ENCODE peak calls at places on chromosomes 12 and 14, in six cellular contexts. One of them, this sample, is unnamed.

GRCh38 chr14:35332517-35333346 is 40.5 kb downstream of the PSMA6 start:
- DNase-seq in NCI-H460: no peak
- DNase-seq in IMR-90: no peak
- DNase-seq in stimulated activated naive B cell treated with anti-CD40 and anti-IgM and Interleukin-4, amounts not matched to agents 10 μg/mL and 1 μg/mL and 100 μg/mL, for 72 hours: no peak
- DNase-seq in CD4-positive, alpha-beta memory T cell: no peak
- DNase-seq in NCI-H2081: no peak
- DNase-seq in this sample: peak; percentile 18

GRCh38 chr12:62925680-62926079 is 9.3 kb downstream of the PPM1H start:
- DNase-seq in NCI-H460: no peak
- DNase-seq in IMR-90: no peak
- DNase-seq in stimulated activated naive B cell treated with anti-CD40 and anti-IgM and Interleukin-4, amounts not matched to agents 10 μg/mL and 1 μg/mL and 100 μg/mL, for 72 hours: no peak
- DNase-seq in CD4-positive, alpha-beta memory T cell: no peak
- DNase-seq in NCI-H2081: no peak
- DNase-seq in this sample: no peak

GRCh38 chr14:96090441-96091148 is 51.4 kb downstream of the C14orf132 start:
- DNase-seq in NCI-H460: no peak
- DNase-seq in IMR-90: peak; percentile 65
- DNase-seq in stimulated activated naive B cell treated with anti-CD40 and anti-IgM and Interleukin-4, amounts not matched to agents 10 μg/mL and 1 μg/mL and 100 μg/mL, for 72 hours: no peak
- DNase-seq in CD4-positive, alpha-beta memory T cell: no peak
- DNase-seq in NCI-H2081: peak; percentile 55
- DNase-seq in this sample: no peak

GRCh38 chr12:75944097-75944904 is 87.3 kb downstream of the PHLDA1 start:
- DNase-seq in NCI-H460: peak; percentile 63
- DNase-seq in IMR-90: peak; percentile 95
- DNase-seq in stimulated activated naive B cell treated with anti-CD40 and anti-IgM and Interleukin-4, amounts not matched to agents 10 μg/mL and 1 μg/mL and 100 μg/mL, for 72 hours: peak; percentile 27
- DNase-seq in CD4-positive, alpha-beta memory T cell: no peak
- DNase-seq in NCI-H2081: no peak
- DNase-seq in this sample: peak; percentile 33

GRCh38 chr14:102034301-102034700 is 52.5 kb downstream of the HSP90AA1 start:
- DNase-seq in NCI-H460: no peak
- DNase-seq in IMR-90: no peak
- DNase-seq in stimulated activated naive B cell treated with anti-CD40 and anti-IgM and Interleukin-4, amounts not matched to agents 10 μg/mL and 1 μg/mL and 100 μg/mL, for 72 hours: no peak
- DNase-seq in CD4-positive, alpha-beta memory T cell: no peak
- DNase-seq in NCI-H2081: no peak
- DNase-seq in this sample: no peak

GRCh38 chr12:120884644-120885043 is 19.5 kb downstream of the SPPL3 start:
- DNase-seq in NCI-H460: no peak
- DNase-seq in IMR-90: no peak
- DNase-seq in stimulated activated naive B cell treated with anti-CD40 and anti-IgM and Interleukin-4, amounts not matched to agents 10 μg/mL and 1 μg/mL and 100 μg/mL, for 72 hours: no peak
- DNase-seq in CD4-positive, alpha-beta memory T cell: no peak
- DNase-seq in NCI-H2081: no peak
- DNase-seq in this sample: no peak

GRCh38 chr12:58765653-58766554 is 154.4 kb downstream of the LRIG3 start:
- DNase-seq in NCI-H460: no peak
- DNase-seq in IMR-90: peak; percentile 59
- DNase-seq in stimulated activated naive B cell treated with anti-CD40 and anti-IgM and Interleukin-4, amounts not matched to agents 10 μg/mL and 1 μg/mL and 100 μg/mL, for 72 hours: no peak
- DNase-seq in CD4-positive, alpha-beta memory T cell: no peak
- DNase-seq in NCI-H2081: peak; percentile 39
- DNase-seq in this sample: no peak

GRCh38 chr12:89349814-89350213 is 2.5 kb downstream of the DUSP6 start:
- DNase-seq in NCI-H460: no peak
- DNase-seq in IMR-90: peak; percentile 81
- DNase-seq in stimulated activated naive B cell treated with anti-CD40 and anti-IgM and Interleukin-4, amounts not matched to agents 10 μg/mL and 1 μg/mL and 100 μg/mL, for 72 hours: no peak
- DNase-seq in CD4-positive, alpha-beta memory T cell: no peak
- DNase-seq in NCI-H2081: peak; percentile 25
- DNase-seq in this sample: no peak

GRCh38 chr12:49903700-49904423 is at the start of gene FAIM2:
- DNase-seq in NCI-H460: no peak
- DNase-seq in IMR-90: peak; percentile 82
- DNase-seq in stimulated activated naive B cell treated with anti-CD40 and anti-IgM and Interleukin-4, amounts not matched to agents 10 μg/mL and 1 μg/mL and 100 μg/mL, for 72 hours: peak; percentile 20
- DNase-seq in CD4-positive, alpha-beta memory T cell: no peak
- DNase-seq in NCI-H2081: no peak
- DNase-seq in this sample: peak; percentile 35

GRCh38 chr12:125145196-125145595 is 80.0 kb downstream of the AACS start:
- DNase-seq in NCI-H460: no peak
- DNase-seq in IMR-90: no peak
- DNase-seq in stimulated activated naive B cell treated with anti-CD40 and anti-IgM and Interleukin-4, amounts not matched to agents 10 μg/mL and 1 μg/mL and 100 μg/mL, for 72 hours: no peak
- DNase-seq in CD4-positive, alpha-beta memory T cell: no peak
- DNase-seq in NCI-H2081: no peak
- DNase-seq in this sample: no peak

GRCh38 chr12:2212971-2213869 is 160.4 kb downstream of the CACNA1C start:
- DNase-seq in NCI-H460: no peak
- DNase-seq in IMR-90: no peak
- DNase-seq in stimulated activated naive B cell treated with anti-CD40 and anti-IgM and Interleukin-4, amounts not matched to agents 10 μg/mL and 1 μg/mL and 100 μg/mL, for 72 hours: no peak
- DNase-seq in CD4-positive, alpha-beta memory T cell: no peak
- DNase-seq in NCI-H2081: no peak
- DNase-seq in this sample: no peak

GRCh38 chr12:127550271-127550670 is 716.7 kb upstream of the TMEM132C start:
- DNase-seq in NCI-H460: no peak
- DNase-seq in IMR-90: peak; percentile 55
- DNase-seq in stimulated activated naive B cell treated with anti-CD40 and anti-IgM and Interleukin-4, amounts not matched to agents 10 μg/mL and 1 μg/mL and 100 μg/mL, for 72 hours: no peak
- DNase-seq in CD4-positive, alpha-beta memory T cell: no peak
- DNase-seq in NCI-H2081: no peak
- DNase-seq in this sample: no peak

GRCh38 chr14:101001311-101002069 is 98.0 kb upstream of the RTL1 start:
- DNase-seq in NCI-H460: no peak
- DNase-seq in IMR-90: peak; percentile 89
- DNase-seq in stimulated activated naive B cell treated with anti-CD40 and anti-IgM and Interleukin-4, amounts not matched to agents 10 μg/mL and 1 μg/mL and 100 μg/mL, for 72 hours: no peak
- DNase-seq in CD4-positive, alpha-beta memory T cell: no peak
- DNase-seq in NCI-H2081: no peak
- DNase-seq in this sample: no peak

GRCh38 chr12:71958993-71959588 is 20.4 kb downstream of the TPH2 start:
- DNase-seq in NCI-H460: no peak
- DNase-seq in IMR-90: peak; percentile 79
- DNase-seq in stimulated activated naive B cell treated with anti-CD40 and anti-IgM and Interleukin-4, amounts not matched to agents 10 μg/mL and 1 μg/mL and 100 μg/mL, for 72 hours: no peak
- DNase-seq in CD4-positive, alpha-beta memory T cell: no peak
- DNase-seq in NCI-H2081: no peak
- DNase-seq in this sample: no peak

GRCh38 chr14:69828372-69828771 is 31.3 kb upstream of the SLC10A1 start:
- DNase-seq in NCI-H460: no peak
- DNase-seq in IMR-90: no peak
- DNase-seq in stimulated activated naive B cell treated with anti-CD40 and anti-IgM and Interleukin-4, amounts not matched to agents 10 μg/mL and 1 μg/mL and 100 μg/mL, for 72 hours: no peak
- DNase-seq in CD4-positive, alpha-beta memory T cell: no peak
- DNase-seq in NCI-H2081: no peak
- DNase-seq in this sample: no peak

GRCh38 chr12:109875572-109876131 is 4.7 kb downstream of the GLTP start:
- DNase-seq in NCI-H460: no peak
- DNase-seq in IMR-90: no peak
- DNase-seq in stimulated activated naive B cell treated with anti-CD40 and anti-IgM and Interleukin-4, amounts not matched to agents 10 μg/mL and 1 μg/mL and 100 μg/mL, for 72 hours: no peak
- DNase-seq in CD4-positive, alpha-beta memory T cell: no peak
- DNase-seq in NCI-H2081: no peak
- DNase-seq in this sample: no peak

GRCh38 chr12:98644433-98644711 is 216 bp downstream of the IKBIP start:
- DNase-seq in NCI-H460: no peak
- DNase-seq in IMR-90: no peak
- DNase-seq in stimulated activated naive B cell treated with anti-CD40 and anti-IgM and Interleukin-4, amounts not matched to agents 10 μg/mL and 1 μg/mL and 100 μg/mL, for 72 hours: no peak
- DNase-seq in CD4-positive, alpha-beta memory T cell: no peak
- DNase-seq in NCI-H2081: no peak
- DNase-seq in this sample: no peak

GRCh38 chr14:58730793-58731464 is 93.2 kb downstream of the DACT1 start:
- DNase-seq in NCI-H460: no peak
- DNase-seq in IMR-90: no peak
- DNase-seq in stimulated activated naive B cell treated with anti-CD40 and anti-IgM and Interleukin-4, amounts not matched to agents 10 μg/mL and 1 μg/mL and 100 μg/mL, for 72 hours: no peak
- DNase-seq in CD4-positive, alpha-beta memory T cell: no peak
- DNase-seq in NCI-H2081: no peak
- DNase-seq in this sample: no peak

GRCh38 chr12:117911347-117911746 is 57.4 kb downstream of the KSR2 start:
- DNase-seq in NCI-H460: no peak
- DNase-seq in IMR-90: no peak
- DNase-seq in stimulated activated naive B cell treated with anti-CD40 and anti-IgM and Interleukin-4, amounts not matched to agents 10 μg/mL and 1 μg/mL and 100 μg/mL, for 72 hours: no peak
- DNase-seq in CD4-positive, alpha-beta memory T cell: no peak
- DNase-seq in NCI-H2081: no peak
- DNase-seq in this sample: no peak

GRCh38 chr14:50670196-50670875 is 2.2 kb upstream of the SAV1 start:
- DNase-seq in NCI-H460: no peak
- DNase-seq in IMR-90: peak; percentile 49
- DNase-seq in stimulated activated naive B cell treated with anti-CD40 and anti-IgM and Interleukin-4, amounts not matched to agents 10 μg/mL and 1 μg/mL and 100 μg/mL, for 72 hours: no peak
- DNase-seq in CD4-positive, alpha-beta memory T cell: no peak
- DNase-seq in NCI-H2081: no peak
- DNase-seq in this sample: no peak

GRCh38 chr12:57491393-57492280 is 3.8 kb downstream of the MARS1 start:
- DNase-seq in NCI-H460: no peak
- DNase-seq in IMR-90: no peak
- DNase-seq in stimulated activated naive B cell treated with anti-CD40 and anti-IgM and Interleukin-4, amounts not matched to agents 10 μg/mL and 1 μg/mL and 100 μg/mL, for 72 hours: no peak
- DNase-seq in CD4-positive, alpha-beta memory T cell: no peak
- DNase-seq in NCI-H2081: no peak
- DNase-seq in this sample: no peak

GRCh38 chr14:103483600-103483999 is 39.0 kb downstream of the CKB start:
- DNase-seq in NCI-H460: no peak
- DNase-seq in IMR-90: peak; percentile 98
- DNase-seq in stimulated activated naive B cell treated with anti-CD40 and anti-IgM and Interleukin-4, amounts not matched to agents 10 μg/mL and 1 μg/mL and 100 μg/mL, for 72 hours: no peak
- DNase-seq in CD4-positive, alpha-beta memory T cell: no peak
- DNase-seq in NCI-H2081: peak; percentile 9
- DNase-seq in this sample: no peak

GRCh38 chr12:3207858-3208257 is 130.7 kb downstream of the TSPAN9 start:
- DNase-seq in NCI-H460: no peak
- DNase-seq in IMR-90: no peak
- DNase-seq in stimulated activated naive B cell treated with anti-CD40 and anti-IgM and Interleukin-4, amounts not matched to agents 10 μg/mL and 1 μg/mL and 100 μg/mL, for 72 hours: no peak
- DNase-seq in CD4-positive, alpha-beta memory T cell: no peak
- DNase-seq in NCI-H2081: no peak
- DNase-seq in this sample: no peak

GRCh38 chr12:122402264-122402663 is 20.2 kb downstream of the CLIP1 start:
- DNase-seq in NCI-H460: no peak
- DNase-seq in IMR-90: no peak
- DNase-seq in stimulated activated naive B cell treated with anti-CD40 and anti-IgM and Interleukin-4, amounts not matched to agents 10 μg/mL and 1 μg/mL and 100 μg/mL, for 72 hours: no peak
- DNase-seq in CD4-positive, alpha-beta memory T cell: no peak
- DNase-seq in NCI-H2081: no peak
- DNase-seq in this sample: no peak

GRCh38 chr12:42705863-42706262 is 116.3 kb upstream of the PRICKLE1 start:
- DNase-seq in NCI-H460: no peak
- DNase-seq in IMR-90: peak; percentile 95
- DNase-seq in stimulated activated naive B cell treated with anti-CD40 and anti-IgM and Interleukin-4, amounts not matched to agents 10 μg/mL and 1 μg/mL and 100 μg/mL, for 72 hours: no peak
- DNase-seq in CD4-positive, alpha-beta memory T cell: no peak
- DNase-seq in NCI-H2081: no peak
- DNase-seq in this sample: no peak

GRCh38 chr12:78793982-78794381 is 70.6 kb upstream of the SYT1 start:
- DNase-seq in NCI-H460: no peak
- DNase-seq in IMR-90: no peak
- DNase-seq in stimulated activated naive B cell treated with anti-CD40 and anti-IgM and Interleukin-4, amounts not matched to agents 10 μg/mL and 1 μg/mL and 100 μg/mL, for 72 hours: no peak
- DNase-seq in CD4-positive, alpha-beta memory T cell: no peak
- DNase-seq in NCI-H2081: no peak
- DNase-seq in this sample: no peak

GRCh38 chr12:4975574-4975973 is 65.9 kb downstream of the KCNA1 start:
- DNase-seq in NCI-H460: peak; percentile 27
- DNase-seq in IMR-90: no peak
- DNase-seq in stimulated activated naive B cell treated with anti-CD40 and anti-IgM and Interleukin-4, amounts not matched to agents 10 μg/mL and 1 μg/mL and 100 μg/mL, for 72 hours: no peak
- DNase-seq in CD4-positive, alpha-beta memory T cell: no peak
- DNase-seq in NCI-H2081: no peak
- DNase-seq in this sample: no peak

This sample was measured in central memory CD4-positive, alpha-beta T cell.